ENCODE peak calls at places on chromosomes 3 and 15, in four cellular contexts. V is natural killer cell; G is activated T-cell treated with anti-CD3 and anti-CD28 coated beads, Interleukin-2, amount 50 U/mL, for 1 hour; Y is stimulated activated CD8-positive, alpha-beta memory T cell treated with anti-CD3 and anti-CD28 coated beads, Interleukin-12 subunit alpha, Interleukin-12 subunit beta, amount 100 ng/mL, for 4 hours. H is an unnamed sample.

GRCh38 chr15:79140846-79141570 is 50.4 kb upstream of the RASGRF1 start:
- DNase-seq in G (no peak), V (no peak), Y (no peak), H (no peak)

GRCh38 chr3:122859021-122859805 is 64.3 kb downstream of the SLC49A4 start:
- DNase-seq in G (no peak), Y (no peak), V (no peak), H (no peak)

GRCh38 chr3:195692781-195693427 is 27.9 kb upstream of the MUC20 start:
- DNase-seq in V (no peak), Y (no peak), G (no peak), H (peak; percentile 48)

GRCh38 chr15:46644493-46645481 is 1010.0 kb downstream of the SQOR start:
- DNase-seq in Y (no peak), V (no peak), G (no peak), H (no peak)

GRCh38 chr15:101647251-101647650 is 4.9 kb downstream of the TM2D3 start:
- DNase-seq in V (no peak), G (no peak), Y (no peak), H (peak; percentile 81)

GRCh38 chr15:100171411-100171810 is 170.4 kb downstream of the ADAMTS17 start:
- DNase-seq in Y (no peak), V (no peak), G (no peak), H (no peak)

GRCh38 chr3:172202797-172203196 is 163.4 kb downstream of the FNDC3B start:
- DNase-seq in V (no peak), Y (no peak), G (no peak), H (no peak)

GRCh38 chr3:65291448-65292091 is 603.8 kb upstream of the ADAMTS9 start:
- DNase-seq in V (no peak), Y (no peak), G (no peak), H (no peak)

GRCh38 chr15:47820047-47820779 is 102.9 kb downstream of the SEMA6D start:
- DNase-seq in G (no peak), V (no peak), Y (no peak), H (no peak)

GRCh38 chr15:36903922-36904479 is 196.3 kb downstream of the MEIS2 start:
- DNase-seq in V (no peak), G (no peak), Y (no peak), H (no peak)

H was measured in osteoblast.